ENCODE peak calls at places on chromosome 10, in eight cellular contexts. N, Y, B, P, W, J, R and A are unnamed samples.

GRCh38 chr10:93378039-93378438 is 104.1 kb downstream of the MYOF start:
- DNase-seq in W (no peak), Y (no peak), B (no peak), N (no peak), P (no peak), J (no peak), R (no peak), A (no peak)

GRCh38 chr10:5943536-5943935 is 33.8 kb downstream of the IL15RA start:
- DNase-seq in P (peak; percentile 45), Y (no peak), B (peak; percentile 34), W (no peak), R (no peak), N (peak; percentile 91), J (no peak), A (no peak)

GRCh38 chr10:125095776-125096175 is 64.6 kb downstream of the CTBP2 start:
- DNase-seq in B (no peak), W (no peak), R (no peak), N (no peak), Y (no peak), J (no peak), P (no peak), A (no peak)

GRCh38 chr10:126630225-126630624 is 40.3 kb downstream of the C10orf90 start:
- DNase-seq in P (no peak), Y (no peak), R (no peak), B (no peak), N (no peak), J (no peak), W (no peak), A (no peak)

GRCh38 chr10:5442056-5442989 is 30.0 kb downstream of the NET1 start:
- DNase-seq in P (peak; percentile 65), Y (peak; percentile 69), R (peak; percentile 67), B (peak; percentile 54), N (peak; percentile 57), W (peak; percentile 56), J (peak; percentile 51), A (peak; percentile 38)

GRCh38 chr10:73576178-73576889 is 14.8 kb downstream of the USP54 start:
- DNase-seq in B (no peak), J (no peak), W (no peak), Y (peak; percentile 98), P (no peak), N (peak; percentile 93), R (peak; percentile 43), A (no peak)

GRCh38 chr10:58674260-58674659 is 161.6 kb downstream of the BICC1 start:
- DNase-seq in N (peak; percentile 33), W (no peak), B (no peak), R (no peak), J (no peak), P (no peak), Y (no peak), A (no peak)

GRCh38 chr10:104026762-104027161 is 58.9 kb downstream of the COL17A1 start:
- DNase-seq in R (no peak), W (no peak), P (no peak), Y (no peak), B (no peak), N (no peak), J (no peak), A (no peak)

GRCh38 chr10:98349508-98349922 is 65.5 kb downstream of the PYROXD2 start:
- DNase-seq in R (peak; percentile 75), Y (peak; percentile 33), P (no peak), J (no peak), W (no peak), B (no peak), N (peak; percentile 100), A (no peak)

GRCh38 chr10:111565542-111565941 is 488.7 kb downstream of the ADRA2A start:
- DNase-seq in J (no peak), P (no peak), B (no peak), W (no peak), R (no peak), Y (no peak), N (no peak), A (no peak)

GRCh38 chr10:43782814-43783213 is 134.1 kb upstream of the ZNF32 start:
- DNase-seq in J (no peak), P (no peak), Y (no peak), W (no peak), B (no peak), N (no peak), R (no peak), A (no peak)

GRCh38 chr10:43778571-43778970 is 129.9 kb upstream of the ZNF32 start:
- DNase-seq in B (no peak), P (no peak), N (no peak), R (no peak), Y (no peak), J (no peak), W (no peak), A (no peak)

GRCh38 chr10:43785252-43785651 is 136.6 kb upstream of the ZNF32 start:
- DNase-seq in P (peak; percentile 57), B (no peak), Y (peak; percentile 22), N (no peak), J (peak; percentile 27), R (no peak), W (no peak), A (peak; percentile 4)

DNA sequence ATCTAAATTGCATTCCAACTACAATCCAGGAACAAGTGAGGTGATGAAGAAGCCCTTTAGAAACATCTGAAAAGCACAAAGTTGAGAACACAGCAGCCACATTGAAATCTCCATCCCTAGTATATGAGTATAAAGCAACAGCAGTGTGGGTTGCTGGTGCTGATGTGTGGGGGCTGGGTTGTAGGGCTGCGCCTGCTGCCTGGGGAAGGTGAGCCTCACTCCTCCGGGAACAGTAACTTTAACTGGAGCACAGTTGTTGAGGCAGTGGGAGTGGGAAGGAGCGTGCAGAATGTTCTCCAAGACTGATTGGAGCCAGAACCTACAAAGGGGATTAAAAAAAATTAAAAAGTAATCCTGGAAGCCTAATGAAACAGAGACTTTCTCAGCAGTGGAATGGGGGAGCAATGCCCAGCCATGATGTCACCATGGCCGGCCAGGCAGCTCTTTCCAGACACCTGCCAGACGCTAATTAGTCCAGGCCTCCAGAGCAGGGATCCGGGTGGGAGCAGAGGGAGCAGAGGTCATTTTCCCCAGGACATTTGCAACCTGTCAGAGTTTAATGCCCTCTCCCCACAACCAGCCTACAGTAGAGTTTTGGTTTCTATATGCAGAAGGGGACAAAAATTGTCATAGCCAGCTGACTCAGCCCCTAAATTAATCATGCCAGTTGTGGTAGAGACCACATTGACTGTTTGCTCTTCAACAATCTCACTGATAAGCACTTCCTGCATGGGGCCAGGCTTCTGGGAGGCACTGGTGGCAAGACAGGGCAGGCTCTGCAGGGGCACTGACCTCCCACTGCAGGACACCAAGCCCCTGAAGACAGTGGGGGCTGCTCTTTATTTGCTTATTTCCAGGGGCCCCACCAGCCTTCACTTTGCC is 133.0 kb upstream of the ZNF32 start:
- DNase-seq in R (peak; percentile 21), J (peak; percentile 87), N (no peak), Y (peak; percentile 30), B (no peak), P (no peak), W (peak; percentile 64), A (no peak)
- TF ChIP-seq EZH2phosphoT487 in R (no peak), J (no peak), N (no peak), Y (no peak), B (no peak), P (no peak), W (no peak), A (no peak)

DNA sequence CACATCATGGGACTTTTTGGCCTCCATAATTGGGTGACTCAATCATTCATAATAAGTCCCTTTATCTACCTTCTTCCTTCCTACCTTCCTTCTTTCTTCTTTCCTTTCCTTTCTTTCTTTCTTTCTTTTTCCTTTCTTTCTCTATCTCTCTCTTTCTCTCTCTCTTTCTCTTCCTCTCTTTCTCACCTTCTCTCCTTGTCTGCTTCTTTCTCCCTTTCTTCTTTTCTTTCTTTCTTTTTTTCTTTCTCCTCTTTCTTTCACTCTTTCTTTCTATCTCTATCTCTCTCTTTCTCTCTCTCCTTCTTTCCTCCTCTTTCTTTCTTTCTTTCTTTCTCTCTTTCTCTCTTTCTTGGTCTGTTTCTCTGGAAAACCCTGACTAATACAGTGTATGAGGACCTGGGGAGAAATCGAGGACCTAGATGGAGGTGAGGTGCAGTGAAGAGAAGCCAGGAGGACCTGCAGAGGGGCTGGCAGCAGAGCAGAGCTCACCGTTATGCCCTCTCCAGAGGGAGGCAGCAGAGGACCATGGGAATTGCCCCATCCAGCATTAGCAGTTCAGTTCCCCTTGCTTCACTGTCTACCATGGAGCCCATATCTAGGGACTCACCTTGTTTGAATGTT is 52.7 kb upstream of the BTRC start:
- DNase-seq in W (no peak), J (peak; percentile 40), N (peak; percentile 44), P (peak; percentile 73), B (peak; percentile 66), Y (peak; percentile 66), R (peak; percentile 52), A (peak; percentile 63)
- H3K27me3 ChIP-seq in W (peaks cover 33% of the 10 kb centered on the region), J (no peaks in the 10 kb centered on the region), N (peaks cover 55% of the 10 kb centered on the region), P (peaks cover 19% of the 10 kb centered on the region), B (peaks cover 74% of the 10 kb centered on the region), Y (no peaks in the 10 kb centered on the region), R (peaks cover 13% of the 10 kb centered on the region), A (no peaks in the 10 kb centered on the region)

GRCh38 chr10:75889051-75889450 is 457.6 kb downstream of the LRMDA start:
- DNase-seq in Y (no peak), J (no peak), B (no peak), N (no peak), W (no peak), P (no peak), R (no peak), A (no peak)
- TF ChIP-seq EZH2phosphoT487 in Y (no peak), J (no peak), B (no peak), N (no peak), W (no peak), P (no peak), R (no peak), A (no peak)

GRCh38 chr10:7117177-7117799 is 293.5 kb downstream of the SFMBT2 start:
- DNase-seq in B (no peak), Y (no peak), J (no peak), P (no peak), N (no peak), W (no peak), R (no peak), A (no peak)
- H3K27me3 ChIP-seq in B (no peaks in the 10 kb centered on the region), Y (no peaks in the 10 kb centered on the region), J (no peaks in the 10 kb centered on the region), P (no peaks in the 10 kb centered on the region), N (no peaks in the 10 kb centered on the region), W (no peaks in the 10 kb centered on the region), R (no peaks in the 10 kb centered on the region), A (peaks cover 4% of the 10 kb centered on the region)